ENCODE peak calls at places on chromosome 6, in eight cellular contexts. B, F, A, E, N, C, L and H are unnamed samples.

GRCh38 chr6:35497571-35498406 is 910 bp upstream of the TEAD3 start:
- DNase-seq in B (peak), F (peak), A (peak), E (peak), N (peak), C (no peak), L (peak), H (peak)

GRCh38 chr6:44327096-44327495 is 13.9 kb upstream of the AARS2 start:
- DNase-seq in B (no peak), F (no peak), A (no peak), E (no peak), N (no peak), C (no peak), L (no peak), H (no peak)

GRCh38 chr6:33944686-33945411 is 141.0 kb upstream of the MLN start:
- DNase-seq in B (no peak), F (no peak), A (no peak), E (no peak), N (no peak), C (no peak), L (no peak), H (no peak)

GRCh38 chr6:14975124-14975815 is 270.6 kb upstream of the JARID2 start:
- DNase-seq in B (no peak), F (no peak), A (peak), E (peak), N (no peak), C (peak), L (no peak), H (no peak)

GRCh38 chr6:44262467-44263356 is 2.6 kb downstream of the NFKBIE start:
- DNase-seq in B (no peak), F (no peak), A (no peak), E (no peak), N (no peak), C (no peak), L (no peak), H (no peak)

GRCh38 chr6:91018586-91018985 is 431.7 kb upstream of the MAP3K7 start:
- DNase-seq in B (no peak), F (no peak), A (no peak), E (no peak), N (no peak), C (no peak), L (no peak), H (peak)

GRCh38 chr6:166236586-166236985 is 68.9 kb upstream of the TBXT start:
- DNase-seq in B (no peak), F (no peak), A (no peak), E (no peak), N (no peak), C (peak), L (no peak), H (no peak)

GRCh38 chr6:40599580-40599979 is 12.4 kb upstream of the LRFN2 start:
- DNase-seq in B (no peak), F (peak), A (peak), E (no peak), N (no peak), C (no peak), L (no peak), H (peak)

GRCh38 chr6:84415517-84415916 is 188.1 kb upstream of the CEP162 start:
- DNase-seq in B (no peak), F (peak), A (no peak), E (no peak), N (no peak), C (no peak), L (no peak), H (no peak)

GRCh38 chr6:1995521-1996110 is 249.8 kb downstream of the GMDS start:
- DNase-seq in B (no peak), F (no peak), A (no peak), E (no peak), N (no peak), C (no peak), L (no peak), H (no peak)

GRCh38 chr6:56807992-56808342 is 146.9 kb upstream of the BEND6 start:
- DNase-seq in B (no peak), F (peak), A (no peak), E (peak), N (no peak), C (no peak), L (no peak), H (peak)

GRCh38 chr6:235763-236360 is 56.4 kb upstream of the DUSP22 start:
- DNase-seq in B (no peak), F (no peak), A (peak), E (peak), N (no peak), C (no peak), L (no peak), H (no peak)

GRCh38 chr6:150676339-150676738 is 76.7 kb downstream of the PLEKHG1 start:
- DNase-seq in B (no peak), F (peak), A (no peak), E (no peak), N (no peak), C (no peak), L (no peak), H (no peak)

GRCh38 chr6:146289816-146290588 is 253.6 kb upstream of the RAB32 start:
- DNase-seq in B (no peak), F (peak), A (no peak), E (peak), N (peak), C (peak), L (no peak), H (peak)

GRCh38 chr6:35544748-35545361 is 32.2 kb upstream of the TULP1 start:
- DNase-seq in B (no peak), F (peak), A (no peak), E (peak), N (no peak), C (no peak), L (no peak), H (peak)

GRCh38 chr6:140623498-140623897 is 1249.0 kb upstream of the CITED2 start:
- DNase-seq in B (no peak), F (peak), A (no peak), E (peak), N (peak), C (no peak), L (no peak), H (no peak)

GRCh38 chr6:32432050-32432450 is 7.6 kb upstream of the HLA-DRA start:
- DNase-seq in B (no peak), F (peak), A (peak), E (peak), N (peak), C (peak), L (no peak), H (peak)

GRCh38 chr6:41182069-41183034 is 18.6 kb downstream of the TREML2 start:
- DNase-seq in B (no peak), F (peak), A (peak), E (peak), N (peak), C (peak), L (peak), H (peak)

GRCh38 chr6:24910850-24911712 is 24.7 kb downstream of the RIPOR2 start:
- DNase-seq in B (peak), F (peak), A (no peak), E (peak), N (no peak), C (no peak), L (peak), H (peak)

GRCh38 chr6:122778961-122779671 is 400 bp upstream of the FABP7 start:
- DNase-seq in B (no peak), F (no peak), A (no peak), E (peak), N (no peak), C (no peak), L (peak), H (no peak)

GRCh38 chr6:88725111-88725711 is 238.2 kb downstream of the RNGTT start:
- DNase-seq in B (no peak), F (no peak), A (no peak), E (peak), N (no peak), C (no peak), L (peak), H (peak)

GRCh38 chr6:113763883-113764282 is 93.3 kb upstream of the MARCKS start:
- DNase-seq in B (no peak), F (peak), A (no peak), E (peak), N (peak), C (peak), L (no peak), H (peak)

GRCh38 chr6:126181173-126181741 is 158.7 kb upstream of the CENPW start:
- DNase-seq in B (no peak), F (no peak), A (no peak), E (peak), N (no peak), C (no peak), L (no peak), H (no peak)

GRCh38 chr6:27168586-27169443 is 78.7 kb upstream of the PRSS16 start:
- DNase-seq in B (no peak), F (peak), A (no peak), E (peak), N (peak), C (no peak), L (no peak), H (no peak)

GRCh38 chr6:4474810-4475209 is 301.4 kb upstream of the CDYL start:
- DNase-seq in B (no peak), F (peak), A (no peak), E (no peak), N (no peak), C (no peak), L (no peak), H (no peak)

GRCh38 chr6:10659697-10660348 is 34.6 kb downstream of the C6orf52 start:
- DNase-seq in B (no peak), F (no peak), A (no peak), E (peak), N (no peak), C (no peak), L (peak), H (peak)